ENCODE peak calls at places on chromosome 22, in seven cellular contexts. One of them, this sample, is unnamed.

GRCh38 chr22:34150023-34150422 is 229.7 kb upstream of the LARGE1 start:
- DNase-seq in CD4-positive, alpha-beta memory T cell: no peak
- DNase-seq in body of pancreas: no peak
- DNase-seq in WERI-Rb-1: no peak
- DNase-seq in AG10803: no peak
- DNase-seq in A549: no peak
- DNase-seq in HFF-Myc: no peak
- DNase-seq in this sample: no peak

GRCh38 chr22:36692280-36692679 is 11.3 kb downstream of the CACNG2 start:
- DNase-seq in CD4-positive, alpha-beta memory T cell: no peak
- DNase-seq in body of pancreas: no peak
- DNase-seq in WERI-Rb-1: no peak
- DNase-seq in AG10803: no peak
- DNase-seq in A549: no peak
- DNase-seq in HFF-Myc: no peak
- DNase-seq in this sample: no peak

GRCh38 chr22:44755000-44755399 is 2.6 kb downstream of the ARHGAP8 start:
- DNase-seq in CD4-positive, alpha-beta memory T cell: no peak
- DNase-seq in body of pancreas: no peak
- DNase-seq in WERI-Rb-1: no peak
- DNase-seq in AG10803: no peak
- DNase-seq in A549: no peak
- DNase-seq in HFF-Myc: no peak
- DNase-seq in this sample: no peak

GRCh38 chr22:39284983-39285382 is 34.4 kb downstream of the RPL3 start:
- DNase-seq in CD4-positive, alpha-beta memory T cell: no peak
- DNase-seq in body of pancreas: no peak
- DNase-seq in WERI-Rb-1: no peak
- DNase-seq in AG10803: no peak
- DNase-seq in A549: no peak
- DNase-seq in HFF-Myc: no peak
- DNase-seq in this sample: no peak

GRCh38 chr22:35409783-35410662 is 10.1 kb downstream of the MCM5 start:
- DNase-seq in CD4-positive, alpha-beta memory T cell: no peak
- DNase-seq in body of pancreas: no peak
- DNase-seq in WERI-Rb-1: no peak
- DNase-seq in AG10803: no peak
- DNase-seq in A549: no peak
- DNase-seq in HFF-Myc: no peak
- DNase-seq in this sample: no peak

GRCh38 chr22:30187726-30188407 is 58.7 kb downstream of the LIF start:
- DNase-seq in CD4-positive, alpha-beta memory T cell: peak; percentile 26
- DNase-seq in body of pancreas: no peak
- DNase-seq in WERI-Rb-1: no peak
- DNase-seq in AG10803: peak; percentile 33
- DNase-seq in A549: no peak
- DNase-seq in HFF-Myc: no peak
- DNase-seq in this sample: no peak

GRCh38 chr22:36625102-36625501 is 78.5 kb downstream of the CACNG2 start:
- DNase-seq in CD4-positive, alpha-beta memory T cell: no peak
- DNase-seq in body of pancreas: no peak
- DNase-seq in WERI-Rb-1: no peak
- DNase-seq in AG10803: no peak
- DNase-seq in A549: no peak
- DNase-seq in HFF-Myc: no peak
- DNase-seq in this sample: no peak

GRCh38 chr22:30017375-30017774 is 62.9 kb upstream of the HORMAD2 start:
- DNase-seq in CD4-positive, alpha-beta memory T cell: no peak
- DNase-seq in body of pancreas: no peak
- DNase-seq in WERI-Rb-1: no peak
- DNase-seq in AG10803: peak; percentile 54
- DNase-seq in A549: no peak
- DNase-seq in HFF-Myc: no peak
- DNase-seq in this sample: no peak

GRCh38 chr22:35977136-35977535 is 51.5 kb downstream of the RBFOX2 start:
- DNase-seq in CD4-positive, alpha-beta memory T cell: no peak
- DNase-seq in body of pancreas: no peak
- DNase-seq in WERI-Rb-1: no peak
- DNase-seq in AG10803: peak; percentile 65
- DNase-seq in A549: no peak
- DNase-seq in HFF-Myc: no peak
- DNase-seq in this sample: no peak

GRCh38 chr22:35971418-35972119 is 57.1 kb downstream of the RBFOX2 start:
- DNase-seq in CD4-positive, alpha-beta memory T cell: no peak
- DNase-seq in body of pancreas: no peak
- DNase-seq in WERI-Rb-1: no peak
- DNase-seq in AG10803: peak; percentile 98
- DNase-seq in A549: no peak
- DNase-seq in HFF-Myc: peak; percentile 99
- DNase-seq in this sample: no peak

GRCh38 chr22:39661842-39662676 is 91.5 kb downstream of the CACNA1I start:
- DNase-seq in CD4-positive, alpha-beta memory T cell: peak; percentile 86
- DNase-seq in body of pancreas: peak; percentile 28
- DNase-seq in WERI-Rb-1: no peak
- DNase-seq in AG10803: no peak
- DNase-seq in A549: no peak
- DNase-seq in HFF-Myc: no peak
- DNase-seq in this sample: peak; percentile 31

GRCh38 chr22:41561335-41561734 is 525 bp downstream of the CSDC2 start:
- DNase-seq in CD4-positive, alpha-beta memory T cell: no peak
- DNase-seq in body of pancreas: no peak
- DNase-seq in WERI-Rb-1: peak; percentile 46
- DNase-seq in AG10803: no peak
- DNase-seq in A549: no peak
- DNase-seq in HFF-Myc: no peak
- DNase-seq in this sample: no peak
- H3K4me3 ChIP-seq in CD4-positive, alpha-beta memory T cell: no peak overlapping the region
- H3K4me3 ChIP-seq in body of pancreas: no peak overlapping the region
- H3K4me3 ChIP-seq in WERI-Rb-1: peak overlapping the region; percentile 36
- H3K4me3 ChIP-seq in AG10803: peak overlapping the region; percentile 71
- H3K4me3 ChIP-seq in A549: peak overlapping the region; percentile 32
- H3K4me3 ChIP-seq in HFF-Myc: peak overlapping the region; percentile 38
- H3K4me3 ChIP-seq in this sample: no peak overlapping the region

DNA sequence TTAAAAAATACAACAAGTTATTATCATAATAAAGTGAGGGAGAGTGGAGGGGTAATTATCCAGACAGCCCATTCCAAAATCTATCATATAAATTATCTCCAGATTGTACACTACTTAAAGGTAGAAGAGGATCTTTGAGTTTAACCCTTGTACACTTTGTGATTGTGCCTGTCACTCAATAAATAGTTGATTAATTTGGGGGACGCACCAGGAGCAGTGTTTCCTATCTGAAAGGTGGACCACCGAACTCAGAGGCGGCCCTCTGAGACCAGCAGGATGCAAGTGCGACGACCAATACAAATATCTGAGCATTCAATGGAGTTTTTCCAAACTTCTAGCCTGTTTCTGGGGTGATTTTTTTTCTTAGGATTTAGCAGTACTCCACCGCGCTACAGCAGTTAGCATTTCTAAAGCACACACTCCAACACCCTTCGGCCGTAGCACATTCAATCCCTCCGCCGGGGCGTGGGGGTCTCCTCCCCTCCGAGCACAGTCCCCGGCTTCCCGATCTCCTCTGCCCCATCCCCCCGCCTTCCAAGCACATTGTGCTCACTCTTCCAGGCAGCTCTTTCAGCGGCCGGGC is 1.0 kb upstream of the CECR2 start:
- DNase-seq in CD4-positive, alpha-beta memory T cell: peak; percentile 3
- DNase-seq in body of pancreas: no peak
- DNase-seq in WERI-Rb-1: no peak
- DNase-seq in AG10803: no peak
- DNase-seq in A549: no peak
- DNase-seq in HFF-Myc: no peak
- DNase-seq in this sample: no peak
- H3K4me3 ChIP-seq in CD4-positive, alpha-beta memory T cell: no peak overlapping the region
- H3K4me3 ChIP-seq in body of pancreas: no peak overlapping the region
- H3K4me3 ChIP-seq in WERI-Rb-1: peak overlapping the region; percentile 37
- H3K4me3 ChIP-seq in AG10803: no peak overlapping the region
- H3K4me3 ChIP-seq in A549: peak overlapping the region; percentile 51
- H3K4me3 ChIP-seq in HFF-Myc: no peak overlapping the region
- H3K4me3 ChIP-seq in this sample: no peak overlapping the region

GRCh38 chr22:32828150-32828549 is 26.6 kb downstream of the TIMP3 start:
- DNase-seq in CD4-positive, alpha-beta memory T cell: no peak
- DNase-seq in body of pancreas: no peak
- DNase-seq in WERI-Rb-1: no peak
- DNase-seq in AG10803: no peak
- DNase-seq in A549: no peak
- DNase-seq in HFF-Myc: no peak
- DNase-seq in this sample: no peak
- H3K4me3 ChIP-seq in CD4-positive, alpha-beta memory T cell: no peak overlapping the region
- H3K4me3 ChIP-seq in body of pancreas: no peak overlapping the region
- H3K4me3 ChIP-seq in WERI-Rb-1: no peak overlapping the region
- H3K4me3 ChIP-seq in AG10803: no peak overlapping the region
- H3K4me3 ChIP-seq in A549: no peak overlapping the region
- H3K4me3 ChIP-seq in HFF-Myc: no peak overlapping the region
- H3K4me3 ChIP-seq in this sample: no peak overlapping the region

GRCh38 chr22:31629741-31630184 is 32.3 kb downstream of the PISD start:
- DNase-seq in CD4-positive, alpha-beta memory T cell: no peak
- DNase-seq in body of pancreas: no peak
- DNase-seq in WERI-Rb-1: no peak
- DNase-seq in AG10803: no peak
- DNase-seq in A549: no peak
- DNase-seq in HFF-Myc: no peak
- DNase-seq in this sample: no peak

GRCh38 chr22:31630331-31631329 is 31.4 kb downstream of the PISD start:
- DNase-seq in CD4-positive, alpha-beta memory T cell: peak; percentile 89
- DNase-seq in body of pancreas: peak; percentile 74
- DNase-seq in WERI-Rb-1: peak; percentile 92
- DNase-seq in AG10803: peak; percentile 51
- DNase-seq in A549: peak; percentile 61
- DNase-seq in HFF-Myc: no peak
- DNase-seq in this sample: peak; percentile 70

GRCh38 chr22:31628362-31628761 is 33.7 kb downstream of the PISD start:
- DNase-seq in CD4-positive, alpha-beta memory T cell: no peak
- DNase-seq in body of pancreas: no peak
- DNase-seq in WERI-Rb-1: no peak
- DNase-seq in AG10803: no peak
- DNase-seq in A549: no peak
- DNase-seq in HFF-Myc: no peak
- DNase-seq in this sample: no peak

GRCh38 chr22:31628969-31629723 is 32.9 kb downstream of the PISD start:
- DNase-seq in CD4-positive, alpha-beta memory T cell: no peak
- DNase-seq in body of pancreas: no peak
- DNase-seq in WERI-Rb-1: no peak
- DNase-seq in AG10803: no peak
- DNase-seq in A549: no peak
- DNase-seq in HFF-Myc: no peak
- DNase-seq in this sample: no peak

DNA sequence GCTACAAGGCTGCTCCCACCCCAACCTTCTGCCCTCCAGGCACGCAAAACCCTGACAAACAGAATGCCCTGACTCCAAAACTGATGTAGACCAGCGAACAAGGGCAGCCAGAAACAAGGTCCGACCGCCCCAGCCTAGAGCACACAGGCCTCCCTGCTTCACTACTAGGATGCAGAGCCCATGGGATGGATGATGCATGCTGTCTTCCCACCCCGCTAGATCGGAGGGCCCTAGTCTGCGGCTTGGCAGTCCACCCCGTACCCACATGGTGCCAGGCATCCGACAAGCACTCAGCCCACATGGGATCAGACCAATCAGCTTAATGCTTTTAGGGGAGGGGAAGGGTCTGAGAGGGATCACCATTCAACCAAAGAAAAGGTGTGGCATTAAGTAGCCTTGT is 30.6 kb downstream of the PISD start:
- DNase-seq in CD4-positive, alpha-beta memory T cell: no peak
- DNase-seq in body of pancreas: no peak
- DNase-seq in WERI-Rb-1: no peak
- DNase-seq in AG10803: no peak
- DNase-seq in A549: no peak
- DNase-seq in HFF-Myc: no peak
- DNase-seq in this sample: no peak
- H3K4me3 ChIP-seq in CD4-positive, alpha-beta memory T cell: no peak overlapping the region
- H3K4me3 ChIP-seq in body of pancreas: no peak overlapping the region
- H3K4me3 ChIP-seq in WERI-Rb-1: peak overlapping the region; percentile 80
- H3K4me3 ChIP-seq in AG10803: peak overlapping the region; percentile 74
- H3K4me3 ChIP-seq in A549: no peak overlapping the region
- H3K4me3 ChIP-seq in HFF-Myc: peak overlapping the region; percentile 75
- H3K4me3 ChIP-seq in this sample: peak overlapping the region; percentile 52

GRCh38 chr22:50016308-50016987 is 3.9 kb upstream of the IL17REL start:
- DNase-seq in CD4-positive, alpha-beta memory T cell: no peak
- DNase-seq in body of pancreas: no peak
- DNase-seq in WERI-Rb-1: no peak
- DNase-seq in AG10803: no peak
- DNase-seq in A549: no peak
- DNase-seq in HFF-Myc: no peak
- DNase-seq in this sample: no peak
- H3K4me3 ChIP-seq in CD4-positive, alpha-beta memory T cell: no peak overlapping the region
- H3K4me3 ChIP-seq in body of pancreas: no peak overlapping the region
- H3K4me3 ChIP-seq in WERI-Rb-1: no peak overlapping the region
- H3K4me3 ChIP-seq in AG10803: no peak overlapping the region
- H3K4me3 ChIP-seq in A549: no peak overlapping the region
- H3K4me3 ChIP-seq in HFF-Myc: no peak overlapping the region
- H3K4me3 ChIP-seq in this sample: no peak overlapping the region

DNA sequence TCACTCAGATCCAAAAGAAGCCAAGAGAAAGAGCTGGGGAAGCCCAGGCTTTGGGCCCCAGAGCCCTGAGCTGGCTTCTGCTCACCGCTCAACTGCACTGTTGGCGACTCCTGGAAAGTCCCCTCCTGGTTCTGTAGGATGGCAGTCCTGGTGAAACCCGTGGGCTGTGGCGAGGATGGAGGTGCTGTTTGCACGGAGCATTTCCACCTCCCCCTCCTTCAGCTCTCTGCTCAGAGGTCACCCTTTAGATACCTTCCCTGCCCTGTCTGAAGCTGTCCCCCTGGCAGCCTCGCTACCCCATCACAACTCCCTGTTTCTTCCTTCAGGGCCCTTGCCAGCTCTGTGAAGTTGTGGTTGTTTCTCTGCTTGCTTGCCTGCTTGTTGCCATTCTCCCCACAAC is 97.8 kb downstream of the MYO18B start:
- DNase-seq in CD4-positive, alpha-beta memory T cell: no peak
- DNase-seq in body of pancreas: no peak
- DNase-seq in WERI-Rb-1: no peak
- DNase-seq in AG10803: no peak
- DNase-seq in A549: no peak
- DNase-seq in HFF-Myc: no peak
- DNase-seq in this sample: no peak
- H3K4me3 ChIP-seq in CD4-positive, alpha-beta memory T cell: no peak overlapping the region
- H3K4me3 ChIP-seq in body of pancreas: no peak overlapping the region
- H3K4me3 ChIP-seq in WERI-Rb-1: no peak overlapping the region
- H3K4me3 ChIP-seq in AG10803: no peak overlapping the region
- H3K4me3 ChIP-seq in A549: no peak overlapping the region
- H3K4me3 ChIP-seq in HFF-Myc: no peak overlapping the region
- H3K4me3 ChIP-seq in this sample: no peak overlapping the region

This sample was measured in epithelial cell of esophagus.